ENCODE peak calls at places on chromosomes 7 and 10, in five cellular contexts. E is lower leg skin, B is GM12865, P is heart right ventricle, Z is IMR-90. D is an unnamed sample.

GRCh38 chr7:30556854-30557644 is 37.6 kb upstream of the GARS1 start:
- DNase-seq in E (peak), B (peak), P (no peak), Z (peak), D (no peak)

GRCh38 chr7:64294701-64295420 is 18.9 kb upstream of the ZNF736 start:
- DNase-seq in E (no peak), B (no peak), P (no peak), Z (no peak), D (no peak)

GRCh38 chr7:115838829-115839228 is 191.7 kb downstream of the TFEC start:
- DNase-seq in E (no peak), B (no peak), P (no peak), Z (peak), D (no peak)

GRCh38 chr10:28089467-28089866 is 90.6 kb upstream of the ODAD2 start:
- DNase-seq in E (no peak), B (no peak), P (no peak), Z (peak), D (no peak)

GRCh38 chr7:20304366-20304765 is 26.3 kb upstream of the ITGB8 start:
- DNase-seq in E (no peak), B (peak), P (no peak), Z (no peak), D (no peak)

GRCh38 chr7:71488308-71488707 is 356.4 kb downstream of the GALNT17 start:
- DNase-seq in E (no peak), B (no peak), P (no peak), Z (no peak), D (no peak)

GRCh38 chr7:35508623-35509400 is 186.1 kb downstream of the HERPUD2 start:
- DNase-seq in E (no peak), B (no peak), P (no peak), Z (no peak), D (peak)

GRCh38 chr7:150867592-150867991 is 15.3 kb downstream of the AOC1 start:
- DNase-seq in E (no peak), B (peak), P (no peak), Z (no peak), D (no peak)

GRCh38 chr10:6786579-6787031 is 206.5 kb upstream of the PRKCQ start:
- DNase-seq in E (no peak), B (no peak), P (no peak), Z (peak), D (no peak)

GRCh38 chr10:87845624-87846377 is 17.5 kb downstream of the KLLN start:
- DNase-seq in E (no peak), B (no peak), P (no peak), Z (peak), D (no peak)

GRCh38 chr7:134365341-134366054 is 48.8 kb upstream of the SLC35B4 start:
- DNase-seq in E (no peak), B (no peak), P (no peak), Z (peak), D (no peak)

GRCh38 chr10:123295644-123296043 is 141.4 kb downstream of the BUB3 start:
- DNase-seq in E (no peak), B (no peak), P (no peak), Z (no peak), D (peak)

GRCh38 chr10:391849-392704 is 256.8 kb downstream of the ZMYND11 start:
- DNase-seq in E (peak), B (no peak), P (no peak), Z (no peak), D (no peak)

GRCh38 chr7:127580612-127581011 is 4.8 kb downstream of the GCC1 start:
- DNase-seq in E (no peak), B (no peak), P (no peak), Z (no peak), D (no peak)

GRCh38 chr10:124091646-124092269 is 1.6 kb downstream of the CHST15 start:
- DNase-seq in E (peak), B (no peak), P (peak), Z (no peak), D (no peak)

GRCh38 chr10:9010931-9011670 is 956.6 kb downstream of the GATA3 start:
- DNase-seq in E (no peak), B (no peak), P (no peak), Z (no peak), D (no peak)

GRCh38 chr10:9015005-9015404 is 960.5 kb downstream of the GATA3 start:
- DNase-seq in E (no peak), B (no peak), P (no peak), Z (no peak), D (no peak)

GRCh38 chr10:9009505-9009904 is 955.0 kb downstream of the GATA3 start:
- DNase-seq in E (no peak), B (no peak), P (no peak), Z (no peak), D (no peak)

GRCh38 chr10:9012312-9012711 is 957.8 kb downstream of the GATA3 start:
- DNase-seq in E (no peak), B (no peak), P (no peak), Z (peak), D (no peak)

GRCh38 chr10:9010093-9010492 is 955.6 kb downstream of the GATA3 start:
- DNase-seq in E (no peak), B (no peak), P (no peak), Z (no peak), D (peak)
- H3K4me3 ChIP-seq in E (no peak), B (no peak), P (no peak), Z (no peak), D (no peak)

GRCh38 chr10:46250898-46251856 is 35.6 kb upstream of the ANTXRL start:
- DNase-seq in E (peak), B (no peak), P (no peak), Z (no peak), D (no peak)
- H3K4me3 ChIP-seq in E (no peak), B (no peak), P (no peak), Z (no peak), D (no peak)

GRCh38 chr10:102231357-102232318 is 5.5 kb downstream of the ELOVL3 start:
- DNase-seq in E (peak), B (peak), P (peak), Z (no peak), D (no peak)
- H3K4me3 ChIP-seq in E (no peak), B (peak), P (peak), Z (no peak), D (no peak)

GRCh38 chr10:99809481-99809880 is 27.0 kb downstream of the ABCC2 start:
- DNase-seq in E (no peak), B (no peak), P (no peak), Z (no peak), D (no peak)
- H3K4me3 ChIP-seq in E (no peak), B (no peak), P (no peak), Z (no peak), D (no peak)

DNA sequence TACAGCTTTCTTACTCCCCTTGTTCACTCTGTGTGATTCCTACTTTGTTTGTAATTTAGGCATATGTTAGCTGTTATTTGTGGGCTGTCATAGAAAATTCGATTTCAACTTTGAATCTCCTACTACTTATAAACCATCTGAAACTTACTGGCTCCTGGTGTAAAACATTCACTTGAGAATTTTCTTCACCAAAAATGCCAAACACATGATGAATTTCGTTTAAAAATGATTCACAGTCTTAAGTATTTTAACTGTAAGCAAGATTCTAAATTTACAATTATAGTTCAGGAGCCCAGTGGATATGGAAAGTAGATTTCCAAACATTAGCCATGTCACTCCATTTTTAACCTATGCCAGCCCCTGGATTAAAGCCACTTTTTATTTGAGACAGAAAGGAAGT is 3.1 kb downstream of the CPED1 start:
- DNase-seq in E (no peak), B (no peak), P (no peak), Z (peak), D (no peak)
- H3K4me3 ChIP-seq in E (no peak), B (no peak), P (peak), Z (peak), D (no peak)